ENCODE peak calls at places on chromosomes 3 and 15, in six cellular contexts. H is GM12878, D is NB4, X is endothelial cell of umbilical vein, U is K562, V is HepG2. C is an unnamed sample.
A peak's percentile ranks its signal among the peaks of the same experiment; 100 is the strongest.

GRCh38 chr3:196793224-196793623 is 53.6 kb downstream of the PAK2 start:
- DNase-seq in V (peak; percentile 84), U (no peak), X (peak; percentile 92), H (no peak), D (no peak), C (peak; percentile 69)

GRCh38 chr3:121794264-121794983 is 40.4 kb downstream of the IQCB1 start:
- DNase-seq in H (no peak), U (no peak), V (no peak), X (no peak), D (no peak), C (no peak)

GRCh38 chr3:61650276-61650675 is 88.9 kb downstream of the PTPRG start:
- DNase-seq in X (no peak), H (no peak), D (no peak), V (no peak), U (no peak), C (no peak)

GRCh38 chr3:133595341-133595740 is 21.9 kb downstream of the CDV3 start:
- DNase-seq in X (peak; percentile 19), U (no peak), H (no peak), D (no peak), V (no peak), C (no peak)

GRCh38 chr3:14768182-14768790 is 50.5 kb upstream of the FGD5 start:
- DNase-seq in D (no peak), U (no peak), H (no peak), V (no peak), X (no peak), C (no peak)

GRCh38 chr3:65548848-65549625 is 489.7 kb downstream of the MAGI1 start:
- DNase-seq in D (no peak), H (no peak), U (no peak), X (no peak), V (peak; percentile 9), C (no peak)

GRCh38 chr3:44862221-44862637 is 517 bp downstream of the TMEM42 start:
- DNase-seq in X (peak; percentile 47), D (peak; percentile 58), U (no peak), V (peak; percentile 9), H (no peak), C (peak; percentile 22)

GRCh38 chr3:105801397-105801796 is 67.4 kb downstream of the CBLB start:
- DNase-seq in H (peak; percentile 33), D (no peak), U (no peak), V (no peak), X (no peak), C (no peak)

GRCh38 chr15:47711654-47712053 is 5.7 kb upstream of the SEMA6D start:
- DNase-seq in D (peak; percentile 22), X (peak; percentile 26), U (no peak), V (peak; percentile 1), H (no peak), C (no peak)

GRCh38 chr15:41558400-41559238 is at the start of gene TYRO3:
- DNase-seq in V (no peak), D (peak; percentile 68), X (peak; percentile 33), H (no peak), U (peak; percentile 94), C (no peak)

GRCh38 chr15:91308209-91308608 is 208.2 kb downstream of the SV2B start:
- DNase-seq in D (peak; percentile 87), H (no peak), V (no peak), U (no peak), X (no peak), C (no peak)

GRCh38 chr3:167740961-167741587 is 5.6 kb downstream of the SERPINI1 start:
- DNase-seq in X (peak; percentile 47), V (peak; percentile 43), H (no peak), U (no peak), D (peak; percentile 54), C (peak; percentile 44)

GRCh38 chr3:51941447-51941797 is 282 bp downstream of the RRP9 start:
- DNase-seq in U (no peak), D (no peak), V (no peak), H (no peak), X (no peak), C (no peak)

GRCh38 chr3:127800508-127800907 is 21.8 kb downstream of the MGLL start:
- DNase-seq in X (peak; percentile 89), U (no peak), V (no peak), D (peak; percentile 87), H (no peak), C (no peak)

GRCh38 chr3:176867681-176868663 is 329.3 kb downstream of the TBL1XR1 start:
- DNase-seq in D (no peak), V (no peak), X (no peak), H (no peak), U (no peak), C (no peak)

GRCh38 chr15:60656041-60656440 is 177.1 kb upstream of the ICE2 start:
- DNase-seq in D (no peak), X (peak; percentile 20), H (no peak), U (no peak), V (no peak), C (no peak)

GRCh38 chr3:182729903-182730674 is 63.2 kb upstream of the ATP11B start:
- DNase-seq in V (no peak), H (peak; percentile 68), D (peak; percentile 14), X (no peak), U (no peak), C (no peak)

GRCh38 chr3:3038201-3038991 is 71.8 kb downstream of the IL5RA start:
- DNase-seq in U (no peak), D (peak; percentile 9), X (no peak), V (no peak), H (peak; percentile 26), C (no peak)

GRCh38 chr3:152459572-152459971 is 190.8 kb downstream of the MBNL1 start:
- DNase-seq in D (no peak), X (no peak), H (no peak), U (no peak), V (no peak), C (no peak)

GRCh38 chr15:101062471-101063171 is 143.5 kb downstream of the LRRK1 start:
- DNase-seq in H (peak; percentile 51), U (no peak), D (no peak), X (no peak), V (no peak), C (no peak)

GRCh38 chr15:63888823-63889222 is 55.1 kb upstream of the HERC1 start:
- DNase-seq in X (no peak), U (no peak), V (no peak), D (no peak), H (no peak), C (no peak)

GRCh38 chr3:115913069-115913686 is 289.9 kb downstream of the GAP43 start:
- DNase-seq in H (no peak), U (peak; percentile 5), D (peak; percentile 1), V (peak; percentile 13), X (no peak), C (peak; percentile 10)
- TF ChIP-seq MYC in H (no peak), U (no peak), D (no peak), V (no peak), X (no peak), C (no peak)

DNA sequence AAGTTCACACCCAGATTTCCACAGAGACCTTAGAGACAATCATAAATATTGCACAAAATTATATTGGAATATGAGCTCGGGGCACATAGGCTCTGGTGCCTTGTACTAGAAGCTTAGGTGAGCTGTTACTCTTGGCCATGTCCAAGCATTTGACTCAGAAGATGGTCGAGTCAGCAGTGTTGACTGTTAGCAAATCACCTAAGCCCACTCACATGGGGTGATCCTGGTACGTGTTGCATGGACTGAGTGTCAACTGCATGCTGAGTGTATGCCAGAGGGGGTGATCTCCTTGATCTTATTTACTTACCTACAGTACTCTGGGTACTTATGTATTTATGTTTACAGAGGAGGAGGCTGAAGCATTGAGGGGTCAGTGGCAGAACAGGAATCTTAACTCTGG is 14.0 kb downstream of the SMAD3 start:
- DNase-seq in H (no peak), V (no peak), D (no peak), U (no peak), X (no peak), C (no peak)
- TF ChIP-seq POLR2A in H (no peak), V (no peak), D (no peak), U (no peak), X (no peak), C (no peak)

GRCh38 chr3:78873641-78874040 is 894.2 kb downstream of the ROBO1 start:
- DNase-seq in D (no peak), H (no peak), U (no peak), X (peak; percentile 37), V (no peak), C (no peak)
- TF ChIP-seq MYC in D (no peak), H (no peak), U (no peak), X (no peak), V (no peak), C (no peak)

GRCh38 chr3:183884437-183885296 is at the start of gene PARL:
- DNase-seq in D (peak; percentile 95), X (peak; percentile 93), H (peak; percentile 70), U (peak; percentile 92), V (peak; percentile 91), C (peak; percentile 79)
- TF ChIP-seq POLR2A in D (peak; percentile 71), X (peak; percentile 87), H (peak; percentile 98), U (peak; percentile 94), V (peak; percentile 90), C (peak; percentile 86)

GRCh38 chr3:125644036-125645025 is 49.0 kb upstream of the OSBPL11 start:
- DNase-seq in U (no peak), V (peak; percentile 85), D (no peak), X (no peak), H (no peak), C (no peak)
- TF ChIP-seq MYC in U (no peak), V (no peak), D (no peak), X (no peak), H (no peak), C (no peak)

GRCh38 chr15:34337557-34338306 is at the start of gene SLC12A6:
- DNase-seq in U (peak; percentile 93), X (peak; percentile 92), D (peak; percentile 96), H (no peak), V (peak; percentile 78), C (peak; percentile 91)
- TF ChIP-seq POLR2A in U (peak; percentile 56), X (peak; percentile 56), D (peak; percentile 64), H (peak; percentile 74), V (peak; percentile 58), C (peak; percentile 57)

GRCh38 chr3:98580774-98581365 is 12.5 kb downstream of the CPOX start:
- DNase-seq in V (no peak), X (no peak), H (no peak), U (no peak), D (no peak), C (no peak)

GRCh38 chr3:98573231-98573728 is 20.1 kb downstream of the CPOX start:
- DNase-seq in H (no peak), V (no peak), D (no peak), U (no peak), X (peak; percentile 57), C (no peak)

GRCh38 chr3:98581474-98581873 is 11.9 kb downstream of the CPOX start:
- DNase-seq in U (no peak), V (no peak), X (no peak), D (no peak), H (no peak), C (no peak)

GRCh38 chr3:98574157-98574556 is 19.3 kb downstream of the CPOX start:
- DNase-seq in H (no peak), V (no peak), U (no peak), X (no peak), D (no peak), C (no peak)

GRCh38 chr3:98577178-98577895 is 16.1 kb downstream of the CPOX start:
- DNase-seq in D (no peak), U (no peak), V (no peak), H (no peak), X (no peak), C (no peak)
- TF ChIP-seq MYC in D (no peak), U (no peak), V (no peak), H (no peak), X (no peak), C (no peak)